ENCODE peak calls at places on chromosomes 4 and X, in four cellular contexts. B is transverse colon, C is GM23248, V is uterus. K is an unnamed sample. For H3K27me3 and H3K4me1, the result is how much of the 10 kb centered on the place peaks cover.

GRCh38 chrX:10119399-10119990 is 37.3 kb upstream of the CLCN4 start:
- DNase-seq in C (peak), V (peak), B (peak), K (peak)

GRCh38 chr4:43331226-43332078 is 438.9 kb downstream of the GRXCR1 start:
- DNase-seq in C (peak), B (no peak), V (no peak), K (no peak)

GRCh38 chr4:113049421-113050355 is at the start of gene ANK2:
- DNase-seq in C (peak), B (no peak), V (no peak), K (no peak)

GRCh38 chr4:73396993-73397972 is 6.8 kb upstream of the ALB start:
- DNase-seq in B (no peak), V (no peak), C (no peak), K (no peak)

GRCh38 chr4:140645614-140646412 is 77.1 kb upstream of the UCP1 start:
- DNase-seq in B (no peak), V (no peak), C (no peak), K (no peak)

GRCh38 chrX:39866229-39866628 is 231.5 kb downstream of the BCOR start:
- DNase-seq in B (no peak), V (no peak), C (no peak), K (no peak)

GRCh38 chr4:38948551-38948950 is 80.9 kb downstream of the FAM114A1 start:
- DNase-seq in B (peak), V (peak), C (peak), K (no peak)

GRCh38 chr4:111671756-111672155 is 473.5 kb upstream of the FAM241A start:
- DNase-seq in V (no peak), C (no peak), B (no peak), K (no peak)

GRCh38 chr4:139163806-139164206 is 13.2 kb downstream of the ELF2 start:
- DNase-seq in C (no peak), B (no peak), V (no peak), K (no peak)

GRCh38 chrX:41737065-41737464 is 13.1 kb downstream of the GPR82 start:
- DNase-seq in V (no peak), C (no peak), B (no peak), K (no peak)

GRCh38 chr4:1577818-1578217 is 106.3 kb downstream of the FAM53A start:
- DNase-seq in C (no peak), V (no peak), B (no peak), K (no peak)

DNA sequence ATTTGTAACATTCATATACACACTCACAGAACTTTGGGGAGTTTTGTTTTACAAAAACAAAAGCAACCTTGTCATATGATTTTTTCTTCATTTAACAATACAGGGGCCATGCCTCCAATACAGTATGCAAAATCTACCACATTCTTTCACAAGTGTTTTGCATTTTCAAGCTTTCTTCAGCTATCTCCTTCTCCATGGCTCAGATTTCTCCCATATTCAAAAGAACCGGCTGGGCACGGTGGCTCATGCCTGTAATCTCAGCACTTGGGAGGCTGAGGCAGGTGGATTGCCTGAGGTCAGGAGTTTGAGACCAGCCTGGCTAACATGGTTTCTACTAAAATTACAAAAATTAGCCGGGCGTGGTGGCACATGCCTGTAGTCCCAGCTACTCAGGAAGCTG is 4.1 kb downstream of the TEX13B start:
- DNase-seq in V (no peak), C (no peak), B (no peak), K (no peak)
- H3K27me3 ChIP-seq in V (under half), C (under half), B (under half), K (under half)

GRCh38 chr4:8224596-8225289 is 25.7 kb downstream of the SH3TC1 start:
- DNase-seq in V (no peak), B (no peak), C (no peak), K (no peak)
- H3K4me1 ChIP-seq in V (under half), B (under half), C (under half), K (under half)

GRCh38 chr4:80335554-80336358 is at the start of gene CFAP299:
- DNase-seq in C (peak), B (peak), V (peak), K (peak)
- H3K27me3 ChIP-seq in C (under half), B (under half), V (under half), K (under half)

DNA sequence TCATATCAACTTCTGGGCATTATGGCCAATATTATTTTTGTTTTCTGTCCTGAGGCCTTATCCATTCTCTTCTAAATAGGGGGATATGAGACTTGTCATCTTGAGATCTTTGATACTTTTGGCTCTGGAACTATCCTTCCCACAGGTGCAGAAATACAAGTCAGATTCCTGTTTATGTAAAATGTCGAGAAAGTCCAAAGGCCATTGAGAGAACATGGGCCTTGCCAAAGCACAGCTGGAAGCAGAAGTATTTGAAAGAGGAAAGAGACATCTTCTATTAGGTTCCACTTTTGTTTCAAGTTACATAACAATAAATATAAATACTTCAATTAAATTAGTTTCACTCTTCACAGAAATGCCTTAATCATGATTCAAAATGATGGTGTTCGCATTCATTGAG is 20.8 kb upstream of the PRSS48 start:
- DNase-seq in V (no peak), C (no peak), B (no peak), K (no peak)
- H3K4me1 ChIP-seq in V (under half), C (under half), B (under half), K (under half)

GRCh38 chr4:30721353-30722091 is 1.4 kb downstream of the PCDH7 start:
- DNase-seq in C (peak), B (peak), V (peak), K (no peak)

GRCh38 chr4:30719363-30720020 is 677 bp upstream of the PCDH7 start:
- DNase-seq in C (peak), B (peak), V (peak), K (peak)

GRCh38 chr4:30722092-30722915 is 2.1 kb downstream of the PCDH7 start:
- DNase-seq in V (peak), C (no peak), B (no peak), K (no peak)

GRCh38 chr4:30720021-30720655 is at the start of gene PCDH7:
- DNase-seq in C (peak), V (peak), B (peak), K (peak)

DNA sequence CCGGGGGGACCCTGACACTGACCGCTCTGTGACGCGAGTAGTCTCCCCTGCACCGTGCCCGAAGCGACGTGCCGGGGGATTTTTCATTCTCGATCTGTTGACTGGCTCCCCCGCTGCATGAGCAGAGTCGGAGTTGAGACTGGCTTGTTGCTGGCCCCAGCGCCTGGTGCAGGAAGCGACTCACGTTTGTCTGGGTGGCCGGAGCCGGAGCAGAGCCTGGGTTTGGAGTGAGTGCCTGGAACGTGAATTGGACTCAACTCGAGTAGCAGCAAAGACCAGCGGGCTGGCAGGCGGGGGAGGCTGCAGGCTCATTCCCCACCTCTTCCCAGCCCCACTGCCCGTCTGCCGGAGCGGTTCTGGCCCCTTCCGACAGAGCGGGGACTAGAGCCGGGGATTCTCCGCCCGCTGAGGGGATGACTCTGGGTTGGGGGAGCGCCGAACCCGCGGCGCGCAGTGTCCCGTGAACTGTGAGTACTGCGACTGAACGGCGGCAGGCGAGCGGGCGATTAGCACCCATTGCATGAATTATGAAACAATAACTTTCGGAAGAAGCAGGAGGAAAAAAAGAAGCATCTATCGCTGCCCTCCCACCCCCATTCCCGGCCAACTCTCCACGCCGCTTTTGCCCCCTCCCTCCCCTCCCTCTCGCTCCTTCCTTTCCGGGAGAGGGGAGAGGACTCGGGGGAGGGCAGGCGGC is 635 bp downstream of the PCDH7 start:
- DNase-seq in B (peak), C (peak), V (peak), K (peak)
- H3K27me3 ChIP-seq in B (half or more), C (under half), V (under half), K (under half)